ENCODE peak calls at places on chromosomes 12 and 14, in eight cellular contexts. M, O, P, U, I, X, Z and S are unnamed samples.

GRCh38 chr12:51020448-51021182 is 5.6 kb downstream of the SLC11A2 start:
- DNase-seq in I (no peak), X (no peak), M (peak; percentile 83), P (no peak), O (no peak), U (no peak), Z (no peak), S (no peak)

GRCh38 chr12:106062693-106063092 is 76.1 kb downstream of the NUAK1 start:
- DNase-seq in Z (no peak), I (no peak), O (peak; percentile 72), X (no peak), P (peak; percentile 34), M (no peak), U (no peak), S (no peak)

GRCh38 chr12:7907009-7907408 is 29.0 kb downstream of the SLC2A3 start:
- DNase-seq in U (peak; percentile 40), Z (no peak), X (peak; percentile 44), P (peak; percentile 66), I (peak; percentile 18), O (peak; percentile 62), M (peak; percentile 61), S (peak; percentile 42)

GRCh38 chr12:112361271-112361670 is 21.0 kb downstream of the HECTD4 start:
- DNase-seq in I (no peak), Z (no peak), P (no peak), X (no peak), M (no peak), O (no peak), U (no peak), S (no peak)

GRCh38 chr12:117360551-117361311 is 695 bp downstream of the NOS1 start:
- DNase-seq in Z (no peak), U (no peak), X (no peak), I (no peak), O (no peak), P (no peak), M (no peak), S (no peak)

GRCh38 chr12:3841783-3842182 is 31.4 kb downstream of the PARP11 start:
- DNase-seq in P (no peak), I (no peak), Z (no peak), U (no peak), M (no peak), X (no peak), O (no peak), S (no peak)

GRCh38 chr14:104724407-104724980 is 465 bp downstream of the ADSS1 start:
- DNase-seq in P (no peak), O (peak; percentile 33), I (no peak), Z (no peak), U (no peak), M (peak; percentile 79), X (peak; percentile 20), S (no peak)

GRCh38 chr14:68598621-68599447 is 194.0 kb downstream of the ZFP36L1 start:
- DNase-seq in Z (no peak), O (peak; percentile 94), P (peak; percentile 61), M (no peak), U (peak; percentile 92), X (peak; percentile 98), I (no peak), S (peak; percentile 88)

GRCh38 chr12:77070382-77071294 is 5.3 kb upstream of the E2F7 start:
- DNase-seq in M (no peak), P (no peak), O (no peak), Z (no peak), X (no peak), I (no peak), U (peak; percentile 16), S (no peak)

GRCh38 chr14:82872494-82872893 is 1338.8 kb upstream of the SEL1L start:
- DNase-seq in I (no peak), M (no peak), Z (no peak), U (no peak), O (no peak), P (no peak), X (no peak), S (peak; percentile 15)

GRCh38 chr12:116969615-116970575 is 59.1 kb downstream of the FBXW8 start:
- DNase-seq in M (no peak), Z (no peak), U (no peak), P (no peak), O (no peak), X (peak; percentile 50), I (no peak), S (no peak)

GRCh38 chr12:96323906-96324305 is 76.3 kb downstream of the CDK17 start:
- DNase-seq in I (no peak), X (peak; percentile 10), M (no peak), O (no peak), U (no peak), P (no peak), Z (no peak), S (no peak)

GRCh38 chr12:115916910-115917668 is 360.4 kb downstream of the MED13L start:
- DNase-seq in O (peak; percentile 39), I (peak; percentile 51), M (peak; percentile 81), X (peak; percentile 27), P (peak; percentile 17), Z (peak; percentile 61), U (no peak), S (peak; percentile 68)

GRCh38 chr12:5148880-5149279 is 105.2 kb downstream of the KCNA5 start:
- DNase-seq in I (no peak), O (no peak), U (no peak), Z (no peak), X (no peak), M (no peak), P (no peak), S (no peak)

GRCh38 chr12:64608901-64609542 is 1.3 kb upstream of the RASSF3 start:
- DNase-seq in U (peak; percentile 71), X (peak; percentile 43), O (peak; percentile 88), M (peak; percentile 62), Z (no peak), P (peak; percentile 73), I (no peak), S (peak; percentile 86)

GRCh38 chr12:108854055-108854452 is 3.3 kb downstream of the SSH1 start:
- DNase-seq in Z (no peak), P (peak; percentile 93), O (peak; percentile 97), X (peak; percentile 94), I (no peak), M (peak; percentile 5), U (peak; percentile 83), S (peak; percentile 68)

GRCh38 chr14:50082308-50082742 is 34.0 kb downstream of the VCPKMT start:
- DNase-seq in I (no peak), M (no peak), X (no peak), Z (no peak), U (no peak), O (no peak), P (no peak), S (no peak)

GRCh38 chr14:68796418-68797101 is 3.7 kb upstream of the ZFP36L1 start:
- DNase-seq in P (no peak), Z (no peak), M (no peak), U (no peak), O (no peak), I (no peak), X (peak; percentile 31), S (no peak)

GRCh38 chr12:228846-229200 is 14.9 kb upstream of the SLC6A12 start:
- DNase-seq in P (no peak), U (no peak), O (no peak), X (no peak), Z (no peak), I (no peak), M (no peak), S (no peak)

GRCh38 chr14:51750542-51750941 is 98.8 kb downstream of the FRMD6 start:
- DNase-seq in M (no peak), Z (no peak), P (no peak), O (no peak), U (peak; percentile 3), I (no peak), X (no peak), S (no peak)

GRCh38 chr14:60349663-60350365 is 100.8 kb downstream of the PPM1A start:
- DNase-seq in I (peak; percentile 66), M (peak; percentile 57), X (peak; percentile 67), O (peak; percentile 61), P (peak; percentile 41), U (peak; percentile 56), Z (no peak), S (peak; percentile 61)

GRCh38 chr14:61659582-61659981 is 35.7 kb upstream of the HIF1A start:
- DNase-seq in P (no peak), X (peak; percentile 59), O (no peak), M (no peak), I (no peak), U (no peak), Z (no peak), S (peak; percentile 46)

GRCh38 chr12:43009307-43009706 is 419.8 kb upstream of the PRICKLE1 start:
- DNase-seq in M (no peak), X (peak; percentile 32), O (no peak), U (no peak), P (no peak), I (no peak), Z (no peak), S (no peak)

GRCh38 chr12:58034311-58034710 is 92.9 kb downstream of the ATP23 start:
- DNase-seq in M (peak; percentile 47), O (peak; percentile 3), P (peak; percentile 46), I (no peak), X (peak; percentile 10), U (no peak), Z (no peak), S (no peak)

GRCh38 chr14:50335389-50335788 is 23.3 kb downstream of the DMAC2L start:
- DNase-seq in O (peak; percentile 40), X (peak; percentile 73), P (peak; percentile 11), M (peak; percentile 92), U (no peak), I (peak; percentile 99), Z (no peak), S (peak; percentile 12)

GRCh38 chr12:39048395-39048794 is 143.0 kb upstream of the CPNE8 start:
- DNase-seq in X (no peak), I (no peak), O (no peak), U (no peak), Z (no peak), P (no peak), M (no peak), S (no peak)

GRCh38 chr12:58711968-58712367 is 208.3 kb downstream of the LRIG3 start:
- DNase-seq in O (peak; percentile 1), U (peak; percentile 9), Z (no peak), I (no peak), M (no peak), X (peak; percentile 5), P (peak; percentile 49), S (no peak)

GRCh38 chr14:67718265-67718664 is 16.6 kb downstream of the RDH12 start:
- DNase-seq in M (no peak), O (no peak), X (no peak), Z (no peak), U (no peak), P (no peak), I (no peak), S (no peak)

GRCh38 chr12:48051681-48052080 is 47.4 kb upstream of the COL2A1 start:
- DNase-seq in X (no peak), O (no peak), P (no peak), M (no peak), Z (no peak), U (no peak), I (no peak), S (no peak)

GRCh38 chr12:88684170-88684569 is 103.9 kb upstream of the KITLG start:
- DNase-seq in X (no peak), M (peak; percentile 57), U (no peak), P (no peak), Z (no peak), I (no peak), O (no peak), S (no peak)

GRCh38 chr12:65306603-65307501 is 28.4 kb downstream of the MSRB3 start:
- DNase-seq in O (peak; percentile 86), Z (no peak), X (peak; percentile 80), I (peak; percentile 7), U (peak; percentile 55), P (peak; percentile 78), M (no peak), S (peak; percentile 67)

GRCh38 chr12:85843606-85844325 is 7.6 kb upstream of the RASSF9 start:
- DNase-seq in P (no peak), U (no peak), X (no peak), I (no peak), O (no peak), M (peak; percentile 37), Z (no peak), S (no peak)

GRCh38 chr14:104590240-104590965 is 10.8 kb downstream of the C14orf180 start:
- DNase-seq in X (no peak), O (no peak), Z (no peak), U (no peak), I (no peak), P (no peak), M (no peak), S (no peak)

GRCh38 chr12:31589896-31590729 is 823 bp downstream of the DENND5B start:
- DNase-seq in Z (no peak), P (peak; percentile 76), O (peak; percentile 85), M (peak; percentile 76), I (peak; percentile 25), U (peak; percentile 56), X (peak; percentile 78), S (peak; percentile 57)